ENCODE peak calls at places on chromosomes 7 and 10, in six cellular contexts. S is lower leg skin, L is thyroid gland, R is suprapubic skin, B is NB4, T is breast epithelium. M is an unnamed sample.

GRCh38 chr10:94123253-94123995 is 129.7 kb downstream of the PLCE1 start:
- DNase-seq in S (no peak), L (peak), R (no peak), B (no peak), T (no peak), M (no peak)

GRCh38 chr7:69597278-69598076 is 798 bp upstream of the AUTS2 start:
- DNase-seq in S (peak), L (peak), R (peak), B (peak), T (peak), M (peak)

GRCh38 chr7:139842414-139843210 is 13.5 kb downstream of the TBXAS1 start:
- DNase-seq in S (peak), L (peak), R (no peak), B (peak), T (no peak), M (no peak)

GRCh38 chr10:111986079-111986478 is 197.5 kb downstream of the GPAM start:
- DNase-seq in S (no peak), L (no peak), R (no peak), B (no peak), T (no peak), M (no peak)

GRCh38 chr7:22723171-22723601 is 3.8 kb upstream of the IL6 start:
- DNase-seq in S (peak), L (peak), R (peak), B (peak), T (peak), M (peak)

GRCh38 chr7:150846291-150847115 is 5.8 kb upstream of the AOC1 start:
- DNase-seq in S (peak), L (no peak), R (no peak), B (no peak), T (no peak), M (no peak)

GRCh38 chr10:30829921-30830671 is 200.5 kb upstream of the LYZL2 start:
- DNase-seq in S (no peak), L (no peak), R (no peak), B (no peak), T (no peak), M (no peak)

GRCh38 chr10:100561005-100561404 is 25.3 kb downstream of the HIF1AN start:
- DNase-seq in S (no peak), L (no peak), R (no peak), B (no peak), T (no peak), M (no peak)

GRCh38 chr10:71597821-71598498 is 121.6 kb downstream of the C10orf105 start:
- DNase-seq in S (peak), L (no peak), R (peak), B (peak), T (peak), M (peak)

GRCh38 chr10:44032216-44032615 is 352.7 kb downstream of the CXCL12 start:
- DNase-seq in S (peak), L (no peak), R (no peak), B (no peak), T (no peak), M (no peak)

GRCh38 chr10:126130291-126130710 is 233.9 kb downstream of the FANK1 start:
- DNase-seq in S (no peak), L (peak), R (no peak), B (no peak), T (peak), M (peak)

GRCh38 chr10:126075009-126075408 is 178.6 kb downstream of the FANK1 start:
- DNase-seq in S (no peak), L (no peak), R (no peak), B (no peak), T (no peak), M (no peak)

GRCh38 chr7:121475806-121476205 is 79.7 kb upstream of the FAM3C start:
- DNase-seq in S (no peak), L (peak), R (no peak), B (no peak), T (no peak), M (no peak)

DNA sequence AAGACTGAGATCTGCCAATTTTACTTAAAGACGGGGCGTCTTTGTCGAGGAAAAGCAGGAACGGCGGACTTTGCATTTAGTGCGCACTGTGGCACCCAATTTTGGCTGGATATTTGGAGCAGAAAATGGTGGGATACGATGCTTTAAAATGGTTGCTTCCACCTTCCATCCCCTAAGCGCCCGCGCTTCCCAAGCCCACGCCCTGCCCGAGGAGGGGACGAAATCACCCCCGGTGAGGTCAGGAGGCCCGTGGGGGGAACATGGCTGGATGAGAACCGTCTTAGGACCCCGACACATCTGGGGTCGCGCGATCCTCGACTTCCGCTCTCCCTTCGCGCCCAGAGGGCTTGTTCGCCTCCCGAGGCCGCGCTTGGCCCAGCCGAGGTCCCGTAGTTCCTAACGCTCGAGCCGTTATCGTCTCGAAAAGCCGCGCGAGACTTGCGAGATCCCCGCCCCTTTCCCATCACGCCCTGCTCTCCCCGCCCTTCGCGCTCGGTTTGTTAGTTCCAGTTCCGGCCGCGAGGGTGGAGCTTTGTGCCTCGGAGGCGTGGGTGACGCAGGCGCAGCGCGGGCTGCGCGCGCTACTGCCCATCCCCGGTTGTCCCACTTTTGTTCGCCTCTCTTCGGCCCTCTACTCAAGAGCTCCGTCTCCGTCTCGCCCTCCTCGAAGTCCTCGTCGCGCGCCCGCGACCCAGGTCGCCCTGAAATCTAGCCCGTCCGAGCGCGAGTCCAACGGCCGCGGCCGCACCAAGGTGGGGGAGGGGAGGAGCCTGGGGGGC is at the start of gene SRRT:
- DNase-seq in S (peak), L (peak), R (peak), B (peak), T (peak), M (peak)
- TF ChIP-seq CTCF in S (no peak), L (peak), R (peak), B (no peak), T (peak), M (peak)

GRCh38 chr7:25894902-25895791 is 256.9 kb upstream of the NFE2L3 start:
- DNase-seq in S (peak), L (peak), R (peak), B (peak), T (peak), M (peak)

GRCh38 chr7:25891591-25891990 is 260.4 kb upstream of the NFE2L3 start:
- DNase-seq in S (no peak), L (no peak), R (no peak), B (no peak), T (no peak), M (no peak)

GRCh38 chr7:25893436-25893835 is 258.6 kb upstream of the NFE2L3 start:
- DNase-seq in S (no peak), L (no peak), R (no peak), B (no peak), T (no peak), M (no peak)

GRCh38 chr7:25895792-25896171 is 256.2 kb upstream of the NFE2L3 start:
- DNase-seq in S (no peak), L (no peak), R (no peak), B (no peak), T (no peak), M (no peak)

GRCh38 chr7:25894002-25894901 is 257.7 kb upstream of the NFE2L3 start:
- DNase-seq in S (no peak), L (peak), R (no peak), B (peak), T (peak), M (no peak)
- TF ChIP-seq POLR2A in S (no peak), L (no peak), R (no peak), B (no peak), T (no peak), M (no peak)

GRCh38 chr7:37275086-37275485 is 173.6 kb downstream of the ELMO1 start:
- DNase-seq in S (no peak), L (no peak), R (no peak), B (no peak), T (no peak), M (no peak)
- TF ChIP-seq CTCF in S (no peak), L (no peak), R (no peak), B (no peak), T (no peak), M (no peak)

GRCh38 chr7:130874071-130874915 is 140.3 kb upstream of the KLF14 start:
- DNase-seq in S (no peak), L (no peak), R (no peak), B (no peak), T (no peak), M (no peak)

GRCh38 chr7:130872341-130872740 is 138.3 kb upstream of the KLF14 start:
- DNase-seq in S (no peak), L (no peak), R (no peak), B (no peak), T (no peak), M (no peak)

GRCh38 chr7:130875265-130875741 is 141.3 kb upstream of the KLF14 start:
- DNase-seq in S (no peak), L (peak), R (no peak), B (peak), T (no peak), M (peak)

GRCh38 chr7:130869918-130870317 is 135.9 kb upstream of the KLF14 start:
- DNase-seq in S (no peak), L (no peak), R (no peak), B (no peak), T (no peak), M (no peak)

GRCh38 chr7:130872756-130873448 is 138.9 kb upstream of the KLF14 start:
- DNase-seq in S (no peak), L (no peak), R (no peak), B (no peak), T (no peak), M (no peak)
- TF ChIP-seq POLR2A in S (no peak), L (no peak), R (no peak), B (no peak), T (no peak), M (no peak)

DNA sequence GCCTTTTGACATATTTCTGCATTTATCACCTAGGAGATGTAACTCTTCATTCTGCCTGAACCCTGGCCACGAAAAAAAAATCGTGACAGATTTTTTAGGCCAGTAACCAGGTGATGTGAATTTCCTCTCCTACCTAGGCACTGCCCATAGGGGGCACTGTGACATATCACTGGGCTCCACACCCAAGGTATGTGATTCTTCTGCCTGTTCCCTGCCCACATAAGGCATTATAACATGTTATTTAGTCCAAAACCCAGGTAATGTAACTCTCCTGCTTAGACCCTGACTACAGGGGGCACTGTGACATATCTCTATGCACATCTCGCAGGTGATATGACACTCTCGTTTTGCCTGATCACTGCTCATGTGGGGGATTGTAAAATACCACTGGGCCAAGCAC is 29.5 kb upstream of the ZNF107 start:
- DNase-seq in S (peak), L (no peak), R (no peak), B (peak), T (no peak), M (no peak)
- TF ChIP-seq CTCF in S (no peak), L (peak), R (peak), B (peak), T (no peak), M (no peak)

DNA sequence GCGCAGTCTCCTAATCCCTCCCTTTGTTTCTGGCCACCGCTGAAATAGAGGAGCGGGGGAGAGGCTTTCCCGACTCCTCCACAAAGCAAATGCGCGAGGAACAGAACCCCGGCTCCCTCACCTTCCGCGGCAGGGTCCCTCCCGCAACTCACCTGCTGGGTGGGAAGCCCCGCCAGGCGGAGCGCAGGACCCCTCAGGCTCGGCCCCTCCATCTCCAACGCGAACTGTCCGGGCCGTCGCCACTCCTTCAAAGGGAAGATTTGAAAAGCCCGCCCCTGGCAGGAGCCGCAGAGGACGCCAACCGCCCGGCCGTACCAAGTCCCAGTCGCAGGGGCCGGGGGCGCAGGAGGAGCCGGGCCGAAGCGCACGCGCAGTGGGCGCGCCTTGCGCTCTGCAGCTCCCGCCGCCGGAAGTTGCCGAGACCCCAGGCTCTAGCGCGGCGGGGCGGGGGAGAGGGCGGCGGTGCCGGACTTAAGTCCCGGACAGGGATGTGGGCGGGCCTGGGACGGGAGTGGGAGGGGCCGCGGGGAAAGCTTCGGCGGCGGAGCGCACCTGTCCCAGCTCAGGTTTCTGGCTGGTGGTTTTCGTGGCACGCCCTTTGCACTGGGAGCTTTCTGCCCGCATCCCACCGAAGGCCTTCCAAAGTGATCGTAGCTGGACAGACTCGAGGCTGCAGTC is at the start of gene RTKN2:
- DNase-seq in S (peak), L (peak), R (peak), B (peak), T (peak), M (peak)
- TF ChIP-seq POLR2A in S (no peak), L (peak), R (no peak), B (peak), T (no peak), M (no peak)

DNA sequence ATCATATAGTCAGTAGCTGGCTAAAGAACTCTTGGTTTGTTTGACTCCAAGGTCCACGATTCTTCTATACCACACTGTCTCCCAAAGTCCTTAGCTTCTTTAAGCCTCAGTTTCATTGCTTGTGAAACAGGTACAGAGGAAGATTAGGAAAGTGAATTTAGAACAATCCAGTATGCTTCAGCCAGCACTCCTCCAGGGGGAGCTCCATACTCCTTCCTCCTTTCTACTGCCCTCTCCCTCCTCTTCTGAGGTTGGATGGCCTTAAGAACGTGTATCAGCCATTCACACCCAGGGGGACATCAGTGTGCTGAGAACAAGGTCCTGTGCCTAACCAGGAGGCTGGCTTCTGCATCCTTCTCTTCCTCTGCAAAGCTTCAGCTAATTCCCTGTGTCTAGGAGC is 54.8 kb upstream of the CALD1 start:
- DNase-seq in S (no peak), L (no peak), R (no peak), B (peak), T (no peak), M (no peak)
- TF ChIP-seq CTCF in S (no peak), L (peak), R (no peak), B (peak), T (no peak), M (no peak)

DNA sequence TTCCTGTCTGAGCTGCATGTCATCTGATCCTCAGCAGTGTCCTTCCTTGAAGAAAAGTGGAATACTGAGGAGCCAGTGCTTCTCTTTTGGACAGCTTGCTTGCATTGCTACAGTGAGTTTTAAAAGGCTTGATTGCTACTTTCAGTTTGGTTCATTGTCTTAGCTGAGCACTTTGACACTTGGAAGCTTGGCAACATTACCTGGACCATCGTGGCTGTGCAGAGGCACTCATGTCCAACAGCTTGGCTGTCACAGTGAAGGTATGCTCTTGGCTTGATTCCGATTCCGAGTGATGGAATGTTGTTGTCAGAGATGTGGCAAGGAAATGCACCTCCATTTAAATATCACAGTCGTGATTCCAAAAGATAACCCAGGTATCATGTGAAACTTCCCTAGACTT is 102.4 kb downstream of the FAS start:
- DNase-seq in S (no peak), L (peak), R (no peak), B (no peak), T (no peak), M (no peak)
- TF ChIP-seq POLR2A in S (no peak), L (no peak), R (no peak), B (no peak), T (no peak), M (no peak)

DNA sequence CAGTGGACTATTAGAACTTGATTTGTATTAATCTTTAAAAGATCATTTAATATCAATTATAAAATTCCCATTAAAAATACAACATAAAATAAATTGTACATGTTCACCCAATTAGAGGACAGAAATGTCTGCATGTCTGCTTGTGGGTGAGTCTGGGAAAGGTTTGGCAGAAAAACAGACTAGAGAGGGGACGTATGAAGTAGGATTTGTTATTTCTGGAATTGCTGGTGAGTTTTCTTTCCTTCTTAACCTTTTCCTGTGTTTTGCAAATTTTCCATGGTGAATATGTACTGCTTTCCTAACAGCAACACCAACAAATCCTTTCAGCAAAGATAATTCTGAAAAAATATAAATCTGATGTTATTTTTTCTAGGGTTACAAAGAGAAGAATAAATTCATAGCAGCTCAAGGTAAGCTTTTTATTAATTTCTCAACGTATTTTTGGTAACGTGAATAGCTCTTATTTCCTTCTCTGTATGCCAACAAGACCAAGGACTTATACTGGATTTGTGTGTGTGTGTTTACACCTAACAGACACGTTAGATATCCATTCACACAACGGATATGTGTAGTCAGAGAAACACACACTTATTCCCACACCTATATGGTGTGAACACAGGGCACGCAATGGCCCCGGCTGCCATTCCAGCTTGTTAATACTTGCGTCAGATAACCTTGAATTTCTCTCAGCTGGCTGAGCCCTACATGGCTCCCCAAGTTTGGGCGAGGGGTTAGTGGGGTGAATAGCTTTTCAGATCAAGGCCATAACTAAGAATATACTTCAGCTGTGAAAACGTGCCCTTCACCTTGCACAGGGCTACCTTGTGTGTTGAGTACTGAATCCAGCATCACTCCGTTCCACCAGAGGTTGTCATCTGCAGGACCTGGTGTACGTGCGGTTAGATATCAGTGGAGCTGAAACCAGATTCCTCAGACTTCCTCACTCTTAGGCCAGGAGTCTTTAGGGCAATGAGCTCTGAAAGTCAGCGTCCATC is 64.6 kb downstream of the MKI67 start:
- DNase-seq in S (no peak), L (no peak), R (peak), B (no peak), T (no peak), M (no peak)
- TF ChIP-seq CTCF in S (no peak), L (no peak), R (no peak), B (no peak), T (no peak), M (no peak)

DNA sequence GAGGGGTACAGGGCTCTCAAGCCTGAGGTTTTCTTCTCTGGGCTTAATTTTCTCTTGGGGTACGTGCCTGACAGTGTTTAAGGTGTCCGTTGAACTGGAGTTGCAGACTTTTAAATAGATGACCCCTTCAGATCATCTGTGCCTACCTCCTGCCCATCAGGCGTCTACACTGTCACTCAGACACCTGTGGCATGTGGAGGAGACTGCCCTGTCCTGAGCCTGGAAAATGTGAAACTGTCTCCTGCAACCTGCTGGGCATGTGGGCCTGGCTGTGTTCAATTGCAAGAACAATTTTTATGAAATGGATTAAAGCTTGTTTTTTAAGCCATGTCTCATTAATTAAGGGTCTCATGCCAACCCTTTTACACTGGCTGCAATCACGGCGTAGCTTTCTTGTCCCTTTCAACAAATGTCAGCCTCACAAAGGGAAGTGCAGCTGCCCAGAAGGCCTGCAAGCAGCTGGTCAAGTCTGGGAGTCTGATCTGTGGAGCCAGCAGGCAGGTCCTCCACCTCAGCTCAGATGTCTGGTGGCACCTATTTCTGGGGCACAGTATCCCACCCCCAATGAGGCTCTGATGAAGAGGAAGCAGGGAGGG is 8.8 kb downstream of the ATP5MF start:
- DNase-seq in S (no peak), L (no peak), R (no peak), B (no peak), T (no peak), M (no peak)
- TF ChIP-seq POLR2A in S (no peak), L (no peak), R (no peak), B (no peak), T (no peak), M (no peak)